ENCODE peak calls at places on chromosomes 12 and 14, in six cellular contexts. Y, E, L, V, B and N are unnamed samples.

GRCh38 chr14:74263181-74263580 is 23.9 kb downstream of the VSX2 start:
- DNase-seq in Y (no peak), E (no peak), L (no peak), V (no peak), B (no peak), N (no peak)

GRCh38 chr14:106657460-106657859 is 1131.1 kb downstream of the TMEM121 start:
- DNase-seq in Y (peak; percentile 44), E (peak; percentile 44), L (no peak), V (no peak), B (no peak), N (no peak)

GRCh38 chr14:20417250-20418186 is 4.2 kb upstream of the TEP1 start:
- DNase-seq in Y (no peak), E (peak; percentile 23), L (no peak), V (no peak), B (no peak), N (no peak)

GRCh38 chr14:74655597-74656389 is 43.8 kb upstream of the LTBP2 start:
- DNase-seq in Y (no peak), E (no peak), L (no peak), V (peak; percentile 76), B (no peak), N (no peak)

GRCh38 chr14:90553921-90554336 is 157.1 kb downstream of the CALM1 start:
- DNase-seq in Y (no peak), E (no peak), L (no peak), V (no peak), B (no peak), N (no peak)

GRCh38 chr14:58731465-58732330 is 93.9 kb downstream of the DACT1 start:
- DNase-seq in Y (no peak), E (no peak), L (peak; percentile 96), V (peak; percentile 100), B (no peak), N (no peak)

GRCh38 chr12:102512523-102512922 is 32.2 kb upstream of the IGF1 start:
- DNase-seq in Y (no peak), E (no peak), L (no peak), V (no peak), B (no peak), N (no peak)

GRCh38 chr12:46556105-46556559 is 183.6 kb upstream of the SLC38A2 start:
- DNase-seq in Y (no peak), E (no peak), L (peak; percentile 84), V (peak; percentile 98), B (no peak), N (no peak)

GRCh38 chr12:66960704-66961690 is 282.1 kb upstream of the GRIP1 start:
- DNase-seq in Y (no peak), E (no peak), L (no peak), V (peak; percentile 18), B (no peak), N (peak; percentile 70)

GRCh38 chr12:127381043-127381668 is 885.8 kb upstream of the TMEM132C start:
- DNase-seq in Y (no peak), E (peak; percentile 24), L (peak; percentile 21), V (peak; percentile 34), B (peak; percentile 63), N (peak; percentile 79)

GRCh38 chr14:50677527-50678063 is 9.5 kb upstream of the SAV1 start:
- DNase-seq in Y (no peak), E (peak; percentile 17), L (peak; percentile 70), V (peak; percentile 78), B (no peak), N (no peak)

GRCh38 chr12:19517583-19517982 is 78.3 kb downstream of the AEBP2 start:
- DNase-seq in Y (no peak), E (no peak), L (no peak), V (no peak), B (no peak), N (no peak)

GRCh38 chr12:82996168-82996812 is 309.6 kb downstream of the TMTC2 start:
- DNase-seq in Y (no peak), E (no peak), L (no peak), V (peak; percentile 20), B (no peak), N (no peak)

GRCh38 chr12:91778938-91779400 is 366.7 kb downstream of the BTG1 start:
- DNase-seq in Y (no peak), E (no peak), L (peak; percentile 98), V (peak; percentile 93), B (no peak), N (no peak)

GRCh38 chr12:113899844-113900471 is 66.2 kb downstream of the RBM19 start:
- DNase-seq in Y (no peak), E (no peak), L (no peak), V (no peak), B (no peak), N (peak; percentile 42)

GRCh38 chr12:112684742-112685141 is 106.8 kb upstream of the RPH3A start:
- DNase-seq in Y (peak; percentile 57), E (peak; percentile 9), L (no peak), V (no peak), B (no peak), N (peak; percentile 67)

GRCh38 chr14:31172084-31172483 is 35.5 kb downstream of the HECTD1 start:
- DNase-seq in Y (no peak), E (no peak), L (no peak), V (peak; percentile 45), B (no peak), N (no peak)

GRCh38 chr14:22657861-22658260 is 13.7 kb upstream of the OR6J1 start:
- DNase-seq in Y (peak; percentile 66), E (peak; percentile 49), L (no peak), V (peak; percentile 62), B (no peak), N (peak; percentile 17)

GRCh38 chr14:75520852-75521251 is 1.4 kb upstream of the BATF start:
- DNase-seq in Y (no peak), E (no peak), L (no peak), V (no peak), B (no peak), N (no peak)

GRCh38 chr14:75069811-75070145 is 337 bp downstream of the ZC2HC1C start:
- DNase-seq in Y (no peak), E (no peak), L (no peak), V (no peak), B (no peak), N (peak; percentile 82)

GRCh38 chr14:102314242-102315011 is 5.1 kb upstream of the ZNF839 start:
- DNase-seq in Y (peak; percentile 94), E (peak; percentile 86), L (peak; percentile 57), V (peak; percentile 75), B (peak; percentile 68), N (peak; percentile 84)

GRCh38 chr14:47365248-47365647 is 310.2 kb downstream of the MDGA2 start:
- DNase-seq in Y (no peak), E (no peak), L (no peak), V (no peak), B (no peak), N (no peak)

GRCh38 chr12:120836119-120836684 is 68.0 kb downstream of the SPPL3 start:
- DNase-seq in Y (no peak), E (no peak), L (no peak), V (no peak), B (no peak), N (no peak)

GRCh38 chr12:58503731-58504520 is 416.4 kb downstream of the LRIG3 start:
- DNase-seq in Y (no peak), E (no peak), L (no peak), V (peak; percentile 37), B (no peak), N (no peak)

GRCh38 chr14:93332032-93332852 is 594 bp downstream of the BTBD7 start:
- DNase-seq in Y (peak; percentile 83), E (peak; percentile 69), L (no peak), V (peak; percentile 63), B (peak; percentile 61), N (peak; percentile 74)

GRCh38 chr12:79534029-79534867 is 156.5 kb downstream of the PAWR start:
- DNase-seq in Y (no peak), E (no peak), L (no peak), V (peak; percentile 77), B (no peak), N (no peak)

GRCh38 chr14:96108911-96109310 is 69.7 kb downstream of the C14orf132 start:
- DNase-seq in Y (no peak), E (no peak), L (no peak), V (no peak), B (no peak), N (no peak)

GRCh38 chr14:94707494-94707893 is 62.4 kb downstream of the GSC start:
- DNase-seq in Y (peak; percentile 49), E (peak; percentile 4), L (no peak), V (no peak), B (no peak), N (peak; percentile 83)

GRCh38 chr14:104290756-104291122 is 152.4 kb downstream of the KIF26A start:
- DNase-seq in Y (no peak), E (no peak), L (no peak), V (no peak), B (no peak), N (no peak)
- H3K4me2 ChIP-seq in Y (no peak overlapping the region), E (no peak overlapping the region), L (no peak overlapping the region), V (no peak overlapping the region), B (no peak overlapping the region), N (peak overlapping the region; percentile 71)

GRCh38 chr12:65196762-65197567 is 27.6 kb downstream of the LEMD3 start:
- DNase-seq in Y (no peak), E (no peak), L (no peak), V (no peak), B (no peak), N (no peak)
- H3K4me2 ChIP-seq in Y (no peak overlapping the region), E (no peak overlapping the region), L (no peak overlapping the region), V (no peak overlapping the region), B (no peak overlapping the region), N (no peak overlapping the region)

DNA sequence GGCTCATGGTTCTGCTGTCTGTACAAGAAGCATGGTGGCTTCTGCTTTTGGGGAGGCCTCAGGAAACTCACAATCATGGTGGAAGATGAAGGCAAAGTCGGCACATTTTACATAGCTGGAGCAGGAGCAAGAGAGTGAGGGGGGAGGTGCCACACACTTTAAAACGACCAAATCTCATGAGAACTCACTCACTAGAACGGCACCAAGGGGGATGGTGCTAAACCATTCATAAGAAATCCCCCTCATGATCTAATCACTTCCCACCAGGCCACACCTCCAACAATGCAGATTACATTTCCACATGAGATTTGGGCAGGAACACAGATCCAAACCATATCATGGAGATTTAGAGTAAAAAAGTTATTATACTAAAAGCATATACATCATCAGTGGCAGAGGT is 13.6 kb upstream of the LEMD3 start:
- DNase-seq in Y (no peak), E (no peak), L (no peak), V (no peak), B (no peak), N (no peak)
- H3K4me2 ChIP-seq in Y (no peak overlapping the region), E (peak overlapping the region; percentile 46), L (no peak overlapping the region), V (no peak overlapping the region), B (no peak overlapping the region), N (no peak overlapping the region)

DNA sequence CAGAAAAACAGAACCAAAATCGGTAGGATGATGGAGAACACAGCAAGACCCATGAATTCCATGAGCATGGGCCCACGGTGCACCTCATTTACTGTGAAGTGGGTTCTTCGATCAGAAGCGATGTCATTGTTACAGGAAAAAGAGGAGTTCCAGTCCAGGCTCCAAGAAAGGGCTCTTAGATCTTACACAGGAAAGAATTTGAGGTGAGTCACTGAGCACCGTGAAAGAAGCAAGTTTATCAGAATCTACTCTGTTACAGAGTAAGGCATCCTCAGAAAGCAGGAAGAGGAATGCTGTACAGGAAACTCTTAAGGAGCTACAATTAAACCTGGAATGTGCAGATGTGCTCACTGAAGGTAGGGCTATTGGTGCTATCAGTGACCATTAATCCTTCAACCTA is 11.6 kb upstream of the CHFR start:
- DNase-seq in Y (no peak), E (no peak), L (no peak), V (peak; percentile 57), B (no peak), N (no peak)
- H3K4me2 ChIP-seq in Y (no peak overlapping the region), E (no peak overlapping the region), L (no peak overlapping the region), V (no peak overlapping the region), B (no peak overlapping the region), N (no peak overlapping the region)